ENCODE peak calls at places on chromosome 5, in eight cellular contexts. G is PC-3, W is A549, A is left ventricle myocardium inferior, L is prostate gland, M is heart right ventricle, F is kidney, Z is ascending aorta. Y is an unnamed sample.

GRCh38 chr5:179254638-179255271 is 90.5 kb downstream of the ADAMTS2 start:
- DNase-seq in G (no peak), W (no peak), A (no peak), L (no peak), M (no peak), F (no peak), Z (no peak), Y (no peak)

GRCh38 chr5:76490970-76491369 is 87.9 kb downstream of the IQGAP2 start:
- DNase-seq in G (no peak), W (no peak), A (no peak), L (no peak), M (no peak), F (no peak), Z (no peak), Y (no peak)

GRCh38 chr5:169072223-169072622 is 228.7 kb downstream of the SLIT3 start:
- DNase-seq in G (no peak), W (no peak), A (no peak), L (no peak), M (no peak), F (no peak), Z (no peak), Y (no peak)

GRCh38 chr5:13601152-13601551 is 343.3 kb downstream of the DNAH5 start:
- DNase-seq in G (peak), W (no peak), A (no peak), L (no peak), M (no peak), F (no peak), Z (no peak), Y (no peak)

GRCh38 chr5:15009420-15009819 is 137.8 kb upstream of the ANKH start:
- DNase-seq in G (peak), W (peak), A (no peak), L (peak), M (no peak), F (no peak), Z (no peak), Y (no peak)

GRCh38 chr5:141611289-141611688 is 7.5 kb downstream of the DIAPH1 start:
- DNase-seq in G (no peak), W (no peak), A (no peak), L (no peak), M (no peak), F (no peak), Z (no peak), Y (no peak)

GRCh38 chr5:60779431-60779830 is 64.6 kb downstream of the ELOVL7 start:
- DNase-seq in G (peak), W (no peak), A (no peak), L (no peak), M (no peak), F (no peak), Z (no peak), Y (no peak)

GRCh38 chr5:111582962-111583669 is 70.8 kb upstream of the STARD4 start:
- DNase-seq in G (no peak), W (no peak), A (no peak), L (no peak), M (no peak), F (no peak), Z (no peak), Y (no peak)

GRCh38 chr5:180389252-180390101 is 36.3 kb upstream of the GFPT2 start:
- DNase-seq in G (peak), W (no peak), A (peak), L (no peak), M (peak), F (no peak), Z (no peak), Y (no peak)

GRCh38 chr5:43602456-43602817 is 543 bp upstream of the NNT start:
- DNase-seq in G (peak), W (peak), A (peak), L (peak), M (no peak), F (no peak), Z (no peak), Y (peak)

GRCh38 chr5:71658916-71659661 is 60.0 kb upstream of the CARTPT start:
- DNase-seq in G (no peak), W (no peak), A (no peak), L (no peak), M (no peak), F (no peak), Z (no peak), Y (no peak)

GRCh38 chr5:28523887-28524637 is 1485.7 kb upstream of the CDH9 start:
- DNase-seq in G (peak), W (no peak), A (no peak), L (no peak), M (no peak), F (no peak), Z (no peak), Y (no peak)

GRCh38 chr5:170632985-170633234 is 129.1 kb downstream of the KCNIP1 start:
- DNase-seq in G (peak), W (no peak), A (peak), L (peak), M (peak), F (peak), Z (no peak), Y (no peak)

GRCh38 chr5:167816354-167816753 is 475.1 kb upstream of the WWC1 start:
- DNase-seq in G (no peak), W (no peak), A (no peak), L (no peak), M (no peak), F (no peak), Z (no peak), Y (no peak)

GRCh38 chr5:10703676-10704075 is 57.4 kb downstream of the DAP start:
- DNase-seq in G (peak), W (no peak), A (no peak), L (peak), M (no peak), F (peak), Z (no peak), Y (peak)

GRCh38 chr5:148403344-148403743 is 19.6 kb downstream of the FBXO38 start:
- DNase-seq in G (no peak), W (no peak), A (no peak), L (no peak), M (no peak), F (no peak), Z (no peak), Y (no peak)

GRCh38 chr5:69364414-69364813 is 4.9 kb downstream of the AK6 start:
- DNase-seq in G (peak), W (peak), A (no peak), L (no peak), M (no peak), F (no peak), Z (no peak), Y (no peak)

GRCh38 chr5:108637110-108637509 is 110.6 kb upstream of the FER start:
- DNase-seq in G (peak), W (no peak), A (no peak), L (no peak), M (no peak), F (no peak), Z (no peak), Y (no peak)

GRCh38 chr5:142289708-142290573 is 34.9 kb downstream of the SPRY4 start:
- DNase-seq in G (no peak), W (no peak), A (no peak), L (no peak), M (peak), F (peak), Z (no peak), Y (no peak)

GRCh38 chr5:14676320-14676719 is 11.8 kb downstream of the OTULIN start:
- DNase-seq in G (peak), W (no peak), A (no peak), L (no peak), M (no peak), F (no peak), Z (no peak), Y (no peak)

GRCh38 chr5:53035868-53036381 is 46.8 kb downstream of the ITGA2 start:
- DNase-seq in G (peak), W (peak), A (no peak), L (no peak), M (no peak), F (no peak), Z (no peak), Y (no peak)

GRCh38 chr5:89343666-89344065 is 460.7 kb upstream of the MEF2C start:
- DNase-seq in G (no peak), W (no peak), A (no peak), L (no peak), M (no peak), F (no peak), Z (no peak), Y (no peak)

GRCh38 chr5:15489571-15490235 is 10.3 kb upstream of the FBXL7 start:
- DNase-seq in G (no peak), W (no peak), A (no peak), L (peak), M (no peak), F (peak), Z (no peak), Y (no peak)

GRCh38 chr5:160029540-160030139 is 20.7 kb downstream of the TTC1 start:
- DNase-seq in G (no peak), W (no peak), A (no peak), L (no peak), M (no peak), F (no peak), Z (no peak), Y (no peak)

GRCh38 chr5:160029004-160029403 is 20.1 kb downstream of the TTC1 start:
- DNase-seq in G (no peak), W (no peak), A (no peak), L (no peak), M (no peak), F (no peak), Z (no peak), Y (no peak)

GRCh38 chr5:160033546-160034252 is 24.8 kb downstream of the TTC1 start:
- DNase-seq in G (no peak), W (no peak), A (no peak), L (no peak), M (no peak), F (no peak), Z (no peak), Y (no peak)

GRCh38 chr5:160036243-160036642 is 27.3 kb downstream of the TTC1 start:
- DNase-seq in G (no peak), W (no peak), A (no peak), L (no peak), M (no peak), F (no peak), Z (no peak), Y (peak)

DNA sequence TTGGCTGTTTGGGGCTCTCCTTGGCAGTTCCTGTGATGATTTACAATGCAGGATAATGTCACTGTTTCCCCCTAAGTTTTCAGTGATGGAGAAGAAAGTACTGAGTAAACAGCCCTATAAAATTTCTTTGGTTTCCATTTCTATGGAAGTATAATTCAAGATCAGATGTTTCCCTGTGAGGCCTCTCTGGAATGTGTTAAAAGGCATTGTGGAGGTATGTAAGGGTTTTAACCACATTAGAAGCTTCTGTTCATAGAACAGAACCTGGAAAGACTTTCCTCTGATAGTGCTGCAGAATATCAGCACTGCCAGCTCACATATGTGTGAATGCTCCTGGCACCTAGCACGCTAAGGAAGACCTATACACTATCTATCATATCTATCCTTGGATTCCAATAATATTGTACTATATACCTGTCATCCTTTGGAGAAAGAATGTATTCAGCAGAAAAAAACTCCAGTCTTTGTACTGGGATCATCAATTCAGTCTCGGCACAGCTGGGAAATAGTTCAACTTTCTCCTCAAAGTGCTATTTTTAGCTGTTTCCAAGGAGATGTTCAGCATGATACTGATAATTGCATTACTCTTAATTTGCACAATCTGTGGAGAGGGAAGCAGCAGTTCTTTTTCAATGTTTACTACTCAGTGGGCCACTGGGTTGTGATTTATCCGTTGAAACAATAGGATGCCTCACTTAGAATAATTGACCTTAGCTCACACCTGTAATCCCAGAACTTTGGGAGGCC is 21.9 kb downstream of the TTC1 start:
- DNase-seq in G (no peak), W (no peak), A (no peak), L (no peak), M (no peak), F (no peak), Z (no peak), Y (no peak)
- H3K27ac ChIP-seq in G (no peak), W (no peak), A (peak), L (no peak), M (no peak), F (no peak), Z (no peak), Y (no peak)

GRCh38 chr5:165887147-165887546 is 2381.7 kb downstream of the MAT2B start:
- DNase-seq in G (no peak), W (no peak), A (no peak), L (no peak), M (no peak), F (no peak), Z (no peak), Y (no peak)

GRCh38 chr5:165876538-165876937 is 2371.1 kb downstream of the MAT2B start:
- DNase-seq in G (no peak), W (no peak), A (no peak), L (peak), M (no peak), F (no peak), Z (no peak), Y (no peak)

GRCh38 chr5:165877475-165877874 is 2372.1 kb downstream of the MAT2B start:
- DNase-seq in G (no peak), W (no peak), A (no peak), L (no peak), M (no peak), F (no peak), Z (no peak), Y (no peak)

GRCh38 chr5:165882099-165882498 is 2376.7 kb downstream of the MAT2B start:
- DNase-seq in G (no peak), W (no peak), A (no peak), L (no peak), M (no peak), F (no peak), Z (no peak), Y (no peak)

DNA sequence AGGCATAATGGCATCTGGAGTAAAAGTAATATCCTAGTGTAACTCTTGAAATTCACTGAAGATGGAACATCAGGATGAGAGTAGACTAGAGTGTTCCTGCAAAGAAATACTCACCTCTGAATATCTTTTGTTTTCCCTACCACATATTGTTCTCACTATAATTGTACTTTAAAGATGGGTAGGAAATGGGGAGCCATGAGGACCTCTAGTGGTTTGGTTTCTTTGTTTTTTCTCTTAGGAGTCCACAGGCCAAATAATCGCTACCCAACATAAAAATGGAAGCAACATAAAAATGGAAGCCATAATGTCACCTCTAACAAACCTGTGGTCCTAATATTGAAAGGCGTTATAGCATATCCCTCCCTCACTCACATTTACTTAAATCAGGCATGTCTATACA is 2375.8 kb downstream of the MAT2B start:
- DNase-seq in G (peak), W (no peak), A (no peak), L (no peak), M (no peak), F (no peak), Z (no peak), Y (no peak)
- TF ChIP-seq CTCF in G (no peak), W (no peak), A (no peak), L (no peak), M (no peak), F (no peak), Z (no peak), Y (no peak)

GRCh38 chr5:27328480-27328879 is 290.1 kb upstream of the CDH9 start:
- DNase-seq in G (peak), W (no peak), A (no peak), L (no peak), M (no peak), F (no peak), Z (no peak), Y (no peak)
- H3K27ac ChIP-seq in G (peak), W (peak), A (no peak), L (no peak), M (no peak), F (no peak), Z (no peak), Y (no peak)

DNA sequence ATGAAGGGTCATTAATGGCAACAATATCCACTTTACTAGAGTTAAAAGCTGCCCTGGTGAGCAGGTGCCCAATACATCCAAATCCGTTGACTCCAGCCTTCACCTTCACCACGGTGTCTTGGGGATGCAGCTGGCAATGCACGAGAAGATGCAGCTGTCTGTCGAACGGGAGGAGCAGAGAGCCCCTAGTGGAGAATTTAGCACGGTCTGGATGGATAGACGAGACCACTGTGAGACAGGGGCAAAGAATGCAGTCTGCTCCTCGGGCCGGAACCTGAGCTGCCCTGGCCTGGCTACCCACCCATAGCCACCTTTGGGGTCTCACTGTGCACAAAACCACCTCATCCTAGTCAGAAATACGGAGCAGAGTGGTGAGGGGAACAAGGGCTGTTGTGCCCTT is 35.1 kb downstream of the ADRA1B start:
- DNase-seq in G (no peak), W (no peak), A (no peak), L (no peak), M (no peak), F (no peak), Z (no peak), Y (no peak)
- TF ChIP-seq CTCF in G (peak), W (peak), A (no peak), L (no peak), M (no peak), F (no peak), Z (no peak), Y (peak)

GRCh38 chr5:36901856-36902255 is 25.3 kb downstream of the NIPBL start:
- DNase-seq in G (no peak), W (no peak), A (no peak), L (no peak), M (no peak), F (no peak), Z (no peak), Y (no peak)

GRCh38 chr5:36899860-36900259 is 23.3 kb downstream of the NIPBL start:
- DNase-seq in G (no peak), W (no peak), A (no peak), L (no peak), M (no peak), F (no peak), Z (no peak), Y (no peak)

GRCh38 chr5:36897616-36898015 is 21.0 kb downstream of the NIPBL start:
- DNase-seq in G (no peak), W (no peak), A (no peak), L (no peak), M (no peak), F (no peak), Z (no peak), Y (no peak)

GRCh38 chr5:36902353-36902752 is 25.8 kb downstream of the NIPBL start:
- DNase-seq in G (no peak), W (no peak), A (no peak), L (no peak), M (no peak), F (no peak), Z (no peak), Y (no peak)

GRCh38 chr5:36900279-36900678 is 23.7 kb downstream of the NIPBL start:
- DNase-seq in G (peak), W (no peak), A (no peak), L (no peak), M (no peak), F (no peak), Z (no peak), Y (no peak)
- H3K27ac ChIP-seq in G (no peak), W (no peak), A (no peak), L (no peak), M (no peak), F (no peak), Z (no peak), Y (no peak)

Y was measured in thyroid gland.